ENCODE peak calls at places on chromosomes 1 and 21, in nine cellular contexts. R is NCI-H510A treated with DMSO at 0.1 percent for 48 hours; F is caudate nucleus; H is fibroblast of the aortic adventitia; Y is progenitor cell of endocrine pancreas; Q is activated naive CD8-positive, alpha-beta T cell treated with anti-CD3 and anti-CD28 coated beads for 36 hours; Z is anterior cingulate cortex; P is NAMALWA; T is HCEC 1CT. U is an unnamed sample.

GRCh38 chr21:29939859-29940245 is at the start of gene GRIK1:
- DNase-seq in R (no peak), Q (no peak), F (no peak), T (no peak), Y (no peak), H (no peak), Z (peak), P (no peak), U (no peak)

GRCh38 chr1:107405241-107405640 is 264.4 kb downstream of the NTNG1 start:
- DNase-seq in H (peak), Q (no peak), R (no peak), P (no peak), F (no peak), Y (no peak), T (no peak), Z (no peak), U (no peak)

GRCh38 chr1:7513081-7513480 is 258.0 kb upstream of the VAMP3 start:
- DNase-seq in F (no peak), H (no peak), Z (no peak), T (no peak), R (no peak), Q (no peak), Y (no peak), P (no peak), U (no peak)

GRCh38 chr21:43270800-43271261 is 102.0 kb downstream of the CRYAA start:
- DNase-seq in T (no peak), H (no peak), R (no peak), F (no peak), Y (no peak), Q (no peak), P (no peak), Z (no peak), U (peak)

GRCh38 chr21:45568383-45568782 is 26.1 kb upstream of the SLC19A1 start:
- DNase-seq in Y (no peak), Z (no peak), Q (no peak), P (no peak), H (no peak), R (no peak), F (no peak), T (no peak), U (no peak)

GRCh38 chr1:161121838-161122237 is 3.9 kb downstream of the NIT1 start:
- DNase-seq in T (no peak), P (no peak), Y (no peak), F (no peak), Q (no peak), Z (no peak), R (no peak), H (no peak), U (no peak)

GRCh38 chr1:230236301-230236700 is 169.3 kb downstream of the GALNT2 start:
- DNase-seq in R (no peak), F (no peak), Z (no peak), H (no peak), Y (no peak), Q (no peak), T (no peak), P (no peak), U (no peak)

GRCh38 chr1:224579526-224579925 is 36.6 kb upstream of the CNIH3 start:
- DNase-seq in F (no peak), Z (no peak), R (peak), P (no peak), Y (no peak), Q (no peak), H (no peak), T (peak), U (no peak)

GRCh38 chr21:45109831-45110492 is 35.6 kb downstream of the ADARB1 start:
- DNase-seq in H (no peak), T (no peak), Z (peak), Q (peak), F (peak), R (no peak), P (peak), Y (no peak), U (no peak)

GRCh38 chr1:60894121-60894520 is 188.2 kb upstream of the NFIA start:
- DNase-seq in T (no peak), Y (no peak), F (no peak), Z (no peak), Q (no peak), R (no peak), H (no peak), P (no peak), U (no peak)

GRCh38 chr1:184299076-184299790 is 87.6 kb upstream of the C1orf21 start:
- DNase-seq in F (no peak), Q (no peak), Y (no peak), H (peak), P (no peak), Z (no peak), T (peak), R (no peak), U (no peak)

GRCh38 chr1:22643381-22643780 is at the start of gene C1QC:
- DNase-seq in P (no peak), Z (no peak), T (no peak), R (no peak), Q (no peak), F (peak), Y (no peak), H (no peak), U (peak)

GRCh38 chr1:110060034-110060661 is 10.3 kb downstream of the ALX3 start:
- DNase-seq in R (peak), Q (peak), Y (peak), F (no peak), Z (no peak), P (peak), H (peak), T (peak), U (peak)